ENCODE peak calls at places on chromosome X, in four cellular contexts. X is germinal center, K is WERI-Rb-1, M is NT2/D1. T is an unnamed sample.

GRCh38 chrX:53458082-53458481 is 23.9 kb upstream of the HSD17B10 start:
- DNase-seq in M (no peak), K (no peak), X (no peak), T (no peak)

GRCh38 chrX:146854281-146854680 is 39.7 kb upstream of the CXorf51A start:
- DNase-seq in M (no peak), X (no peak), K (no peak), T (no peak)

GRCh38 chrX:84735025-84735424 is 232.8 kb upstream of the HDX start:
- DNase-seq in M (no peak), K (no peak), X (no peak), T (no peak)

GRCh38 chrX:153922932-153923857 is 2.9 kb downstream of the ARHGAP4 start:
- DNase-seq in K (peak; percentile 91), X (no peak), M (no peak), T (peak; percentile 75)

GRCh38 chrX:123960956-123961267 is 594 bp upstream of the STAG2 start:
- DNase-seq in X (no peak), M (no peak), K (no peak), T (no peak)

GRCh38 chrX:46325312-46325877 is 219.8 kb downstream of the ZNF674 start:
- DNase-seq in X (no peak), K (no peak), M (no peak), T (no peak)

GRCh38 chrX:46573896-46574336 is 351 bp downstream of the CHST7 start:
- DNase-seq in M (no peak), X (peak; percentile 36), K (peak; percentile 48), T (peak; percentile 60)

GRCh38 chrX:11429543-11430085 is 136.4 kb downstream of the AMELX start:
- DNase-seq in K (no peak), M (no peak), X (no peak), T (no peak)

GRCh38 chrX:107902721-107903120 is 77.1 kb downstream of the MID2 start:
- DNase-seq in X (no peak), M (no peak), K (no peak), T (no peak)

GRCh38 chrX:44344687-44345086 is 1.2 kb upstream of the EFHC2 start:
- DNase-seq in K (no peak), X (no peak), M (no peak), T (no peak)

GRCh38 chrX:43643662-43644061 is 12.4 kb upstream of the MAOA start:
- DNase-seq in X (no peak), K (no peak), M (no peak), T (no peak)

GRCh38 chrX:40543661-40544328 is 37.0 kb upstream of the ATP6AP2 start:
- DNase-seq in K (peak; percentile 25), X (peak; percentile 5), M (peak; percentile 59), T (no peak)

GRCh38 chrX:135923353-135923752 is 29.8 kb downstream of the SAGE1 start:
- DNase-seq in M (no peak), K (no peak), X (no peak), T (no peak)

GRCh38 chrX:153921511-153922285 is 4.4 kb downstream of the ARHGAP4 start:
- DNase-seq in K (peak; percentile 85), M (no peak), X (no peak), T (no peak)

GRCh38 chrX:10085223-10085622 is 71.6 kb upstream of the CLCN4 start:
- DNase-seq in X (no peak), K (no peak), M (no peak), T (no peak)

GRCh38 chrX:9906919-9907318 is 60.2 kb upstream of the CLDN34 start:
- DNase-seq in M (no peak), X (no peak), K (no peak), T (no peak)

GRCh38 chrX:69388526-69388925 is 115.6 kb upstream of the NALF2 start:
- DNase-seq in X (no peak), K (no peak), M (no peak), T (no peak)

GRCh38 chrX:72255445-72255844 is 16.6 kb upstream of the ERCC6L start:
- DNase-seq in X (no peak), M (no peak), K (no peak), T (no peak)

GRCh38 chrX:110086162-110086915 is 83.4 kb downstream of the TMEM164 start:
- DNase-seq in K (no peak), M (no peak), X (no peak), T (no peak)

GRCh38 chrX:139121616-139122286 is 408.8 kb upstream of the F9 start:
- DNase-seq in K (no peak), M (no peak), X (no peak), T (no peak)

GRCh38 chrX:43504394-43504793 is 151.7 kb upstream of the MAOA start:
- DNase-seq in M (no peak), K (no peak), X (no peak), T (no peak)

GRCh38 chrX:154980330-154981115 is 42.0 kb downstream of the F8 start:
- DNase-seq in K (peak; percentile 80), M (peak; percentile 11), X (peak; percentile 39), T (no peak)

GRCh38 chrX:20221902-20222301 is 44.8 kb downstream of the RPS6KA3 start:
- DNase-seq in X (no peak), M (no peak), K (no peak), T (no peak)

GRCh38 chrX:24870143-24870542 is 145.6 kb downstream of the ARX start:
- DNase-seq in M (no peak), K (no peak), X (no peak), T (no peak)

GRCh38 chrX:110409925-110410324 is 51.3 kb downstream of the RTL9 start:
- DNase-seq in M (no peak), K (no peak), X (no peak), T (no peak)

GRCh38 chrX:10479508-10479907 is 140.9 kb downstream of the MID1 start:
- DNase-seq in X (no peak), K (no peak), M (no peak), T (no peak)

GRCh38 chrX:110310896-110311295 is 7.0 kb downstream of the AMMECR1 start:
- DNase-seq in M (no peak), X (no peak), K (no peak), T (no peak)

GRCh38 chrX:20322887-20323286 is 56.2 kb upstream of the RPS6KA3 start:
- DNase-seq in X (no peak), K (no peak), M (no peak), T (no peak)

GRCh38 chrX:42269186-42269585 is 345.8 kb upstream of the CASK start:
- DNase-seq in K (no peak), X (no peak), M (no peak), T (no peak)

GRCh38 chrX:134377537-134377936 is 82.4 kb upstream of the HPRT1 start:
- DNase-seq in M (no peak), X (no peak), K (peak; percentile 11), T (no peak)

GRCh38 chrX:13252726-13253125 is 67.1 kb downstream of the ATXN3L start:
- DNase-seq in X (no peak), K (no peak), M (no peak), T (no peak)

GRCh38 chrX:97479491-97479890 is 595.8 kb downstream of the RPA4 start:
- DNase-seq in X (no peak), K (no peak), M (no peak), T (no peak)

GRCh38 chrX:154123241-154124219 is 20.5 kb upstream of the OPN1LW start:
- DNase-seq in K (no peak), M (no peak), X (no peak), T (no peak)

GRCh38 chrX:21741869-21742701 is 15.8 kb downstream of the SMPX start:
- DNase-seq in M (no peak), X (no peak), K (peak; percentile 16), T (no peak)

T was measured in HuH-7.5.